ENCODE peak calls at places on chromosomes 12 and 14, in eight cellular contexts. M is activated CD4-positive, alpha-beta T cell treated with anti-CD3 and anti-CD28 coated beads, Interleukin-2, amount 10 ng/mL, durations not matched to agents 7 days and 5 days; H is heart right ventricle; S is left ventricle myocardium inferior; D is psoas muscle; R is T-helper 2 cell; K is neural crest cell; C is stimulated activated CD4-positive, alpha-beta T cell treated with anti-CD3 and anti-CD28 coated beads, TNF-alpha, amount 100 ng/mL, for 4 hours. E is an unnamed sample.

GRCh38 chr14:37599527-37600368 is 4.3 kb downstream of the TTC6 start:
- DNase-seq in M (no peak), H (no peak), S (no peak), D (no peak), R (no peak), K (no peak), C (no peak), E (no peak)

GRCh38 chr12:125013816-125014442 is 20.5 kb downstream of the BRI3BP start:
- DNase-seq in M (no peak), H (no peak), S (no peak), D (no peak), R (no peak), K (no peak), C (no peak), E (no peak)

GRCh38 chr14:58637040-58637390 is 747 bp upstream of the DACT1 start:
- DNase-seq in M (peak; percentile 34), H (peak; percentile 25), S (peak; percentile 41), D (peak; percentile 37), R (no peak), K (no peak), C (peak; percentile 18), E (no peak)

GRCh38 chr14:59126714-59127436 is 61.6 kb upstream of the DAAM1 start:
- DNase-seq in M (peak; percentile 42), H (no peak), S (no peak), D (no peak), R (peak; percentile 26), K (peak; percentile 8), C (no peak), E (peak; percentile 22)

GRCh38 chr12:22283508-22283907 is 51.0 kb downstream of the ST8SIA1 start:
- DNase-seq in M (no peak), H (no peak), S (no peak), D (no peak), R (no peak), K (no peak), C (no peak), E (no peak)

GRCh38 chr14:99511421-99512109 is 30.4 kb downstream of the CCNK start:
- DNase-seq in M (no peak), H (no peak), S (peak; percentile 51), D (no peak), R (no peak), K (no peak), C (no peak), E (no peak)

GRCh38 chr12:62632521-62632920 is 165.9 kb downstream of the MON2 start:
- DNase-seq in M (no peak), H (peak; percentile 75), S (peak; percentile 61), D (peak; percentile 56), R (no peak), K (peak; percentile 40), C (no peak), E (peak; percentile 3)

GRCh38 chr14:103576371-103577024 is 13.7 kb downstream of the COA8 start:
- DNase-seq in M (no peak), H (peak; percentile 86), S (peak; percentile 87), D (peak; percentile 87), R (no peak), K (peak; percentile 58), C (no peak), E (no peak)

GRCh38 chr12:62793256-62794217 is 141.4 kb downstream of the PPM1H start:
- DNase-seq in M (peak; percentile 69), H (peak; percentile 85), S (peak; percentile 86), D (peak; percentile 83), R (peak; percentile 41), K (peak; percentile 93), C (peak; percentile 54), E (peak; percentile 68)

GRCh38 chr12:93844385-93844784 is 167.2 kb downstream of the CRADD start:
- DNase-seq in M (no peak), H (no peak), S (no peak), D (no peak), R (no peak), K (no peak), C (no peak), E (no peak)

GRCh38 chr12:67222302-67222701 is 46.9 kb upstream of the CAND1 start:
- DNase-seq in M (no peak), H (no peak), S (no peak), D (no peak), R (no peak), K (no peak), C (no peak), E (no peak)

GRCh38 chr12:117640511-117640910 is 279.1 kb upstream of the NOS1 start:
- DNase-seq in M (no peak), H (no peak), S (no peak), D (no peak), R (no peak), K (no peak), C (no peak), E (no peak)

GRCh38 chr14:20494935-20495766 is 10.2 kb upstream of the RNASE10 start:
- DNase-seq in M (no peak), H (no peak), S (no peak), D (no peak), R (no peak), K (no peak), C (no peak), E (no peak)

GRCh38 chr14:102776761-102777710 is at the start of gene TRAF3:
- DNase-seq in M (peak; percentile 83), H (peak; percentile 72), S (peak; percentile 71), D (peak; percentile 69), R (peak; percentile 86), K (peak; percentile 30), C (peak; percentile 82), E (peak; percentile 83)

GRCh38 chr12:123140675-123141614 is 9.9 kb downstream of the PITPNM2 start:
- DNase-seq in M (no peak), H (no peak), S (no peak), D (no peak), R (no peak), K (no peak), C (no peak), E (no peak)

GRCh38 chr12:117035287-117035686 is 63.9 kb downstream of the TESC start:
- DNase-seq in M (no peak), H (no peak), S (no peak), D (no peak), R (no peak), K (no peak), C (no peak), E (no peak)

GRCh38 chr12:68271346-68271745 is 17.9 kb upstream of the IL22 start:
- DNase-seq in M (no peak), H (no peak), S (no peak), D (no peak), R (no peak), K (no peak), C (no peak), E (no peak)

GRCh38 chr14:100384819-100385813 is 62.0 kb downstream of the SLC25A47 start:
- DNase-seq in M (no peak), H (no peak), S (no peak), D (no peak), R (no peak), K (no peak), C (no peak), E (no peak)

GRCh38 chr14:24110485-24110884 is 4.1 kb upstream of the DCAF11 start:
- DNase-seq in M (no peak), H (no peak), S (no peak), D (no peak), R (no peak), K (no peak), C (no peak), E (no peak)

GRCh38 chr14:89262041-89262440 is 155.0 kb downstream of the FOXN3 start:
- DNase-seq in M (no peak), H (no peak), S (no peak), D (no peak), R (no peak), K (no peak), C (no peak), E (no peak)

GRCh38 chr12:105330938-105331804 is 680 bp downstream of the C12orf75 start:
- DNase-seq in M (peak; percentile 51), H (peak; percentile 17), S (no peak), D (peak; percentile 46), R (peak; percentile 46), K (peak; percentile 28), C (no peak), E (peak; percentile 40)